ENCODE peak calls at places on chromosomes 6 and 20, in five cellular contexts. One of them, this sample, is unnamed.

GRCh38 chr6:100152201-100152600 is 158.2 kb upstream of the MCHR2 start:
- DNase-seq in IMR-90: no peak
- DNase-seq in GM23338: no peak
- DNase-seq in B cell: no peak
- DNase-seq in GM04504: no peak
- DNase-seq in this sample: no peak

GRCh38 chr6:73985891-73986290 is 289.9 kb downstream of the CD109 start:
- DNase-seq in GM04504: peak; percentile 96
- DNase-seq in GM23338: peak; percentile 43
- DNase-seq in IMR-90: no peak
- DNase-seq in B cell: no peak
- DNase-seq in this sample: no peak

GRCh38 chr20:10585308-10585707 is 88.5 kb downstream of the JAG1 start:
- DNase-seq in GM23338: no peak
- DNase-seq in IMR-90: no peak
- DNase-seq in GM04504: no peak
- DNase-seq in B cell: no peak
- DNase-seq in this sample: no peak

GRCh38 chr20:8166730-8167129 is 34.7 kb downstream of the PLCB1 start:
- DNase-seq in GM04504: no peak
- DNase-seq in B cell: no peak
- DNase-seq in IMR-90: no peak
- DNase-seq in GM23338: no peak
- DNase-seq in this sample: no peak

GRCh38 chr20:52937701-52938100 is 34.5 kb upstream of the TSHZ2 start:
- DNase-seq in IMR-90: no peak
- DNase-seq in GM04504: no peak
- DNase-seq in B cell: no peak
- DNase-seq in GM23338: peak; percentile 30
- DNase-seq in this sample: no peak

GRCh38 chr6:138986578-138986977 is 1.5 kb downstream of the REPS1 start:
- DNase-seq in GM04504: no peak
- DNase-seq in IMR-90: peak; percentile 60
- DNase-seq in GM23338: no peak
- DNase-seq in B cell: no peak
- DNase-seq in this sample: no peak

GRCh38 chr6:3380344-3381232 is 76.3 kb downstream of the SLC22A23 start:
- DNase-seq in GM23338: no peak
- DNase-seq in GM04504: no peak
- DNase-seq in B cell: no peak
- DNase-seq in IMR-90: no peak
- DNase-seq in this sample: no peak

GRCh38 chr20:2872304-2873009 is 824 bp upstream of the PTPRA start:
- DNase-seq in GM04504: no peak
- DNase-seq in B cell: peak; percentile 61
- DNase-seq in GM23338: peak; percentile 88
- DNase-seq in IMR-90: peak; percentile 43
- DNase-seq in this sample: peak; percentile 65

GRCh38 chr20:18831830-18832229 is 18.2 kb downstream of the SCP2D1 start:
- DNase-seq in B cell: no peak
- DNase-seq in IMR-90: peak; percentile 51
- DNase-seq in GM04504: no peak
- DNase-seq in GM23338: no peak
- DNase-seq in this sample: no peak

GRCh38 chr6:10633216-10633615 is 61.2 kb downstream of the C6orf52 start:
- DNase-seq in B cell: no peak
- DNase-seq in IMR-90: peak; percentile 75
- DNase-seq in GM04504: peak; percentile 18
- DNase-seq in GM23338: no peak
- DNase-seq in this sample: no peak

GRCh38 chr6:3032986-3033385 is 33.3 kb downstream of the NQO2 start:
- DNase-seq in GM04504: no peak
- DNase-seq in B cell: no peak
- DNase-seq in IMR-90: peak; percentile 61
- DNase-seq in GM23338: no peak
- DNase-seq in this sample: no peak

GRCh38 chr6:9623985-9624384 is 790.9 kb downstream of the TFAP2A start:
- DNase-seq in B cell: no peak
- DNase-seq in GM04504: no peak
- DNase-seq in IMR-90: peak; percentile 41
- DNase-seq in GM23338: no peak
- DNase-seq in this sample: no peak

GRCh38 chr20:58661298-58662141 is 10.4 kb downstream of the STX16 start:
- DNase-seq in B cell: no peak
- DNase-seq in GM23338: no peak
- DNase-seq in IMR-90: no peak
- DNase-seq in GM04504: no peak
- DNase-seq in this sample: no peak

GRCh38 chr6:43604174-43604573 is 24.9 kb downstream of the GTPBP2 start:
- DNase-seq in IMR-90: peak; percentile 88
- DNase-seq in B cell: no peak
- DNase-seq in GM23338: no peak
- DNase-seq in GM04504: no peak
- DNase-seq in this sample: no peak

GRCh38 chr6:84136364-84137050 is 90.9 kb downstream of the CEP162 start:
- DNase-seq in GM23338: no peak
- DNase-seq in B cell: no peak
- DNase-seq in GM04504: no peak
- DNase-seq in IMR-90: peak; percentile 33
- DNase-seq in this sample: no peak

GRCh38 chr6:112153926-112154621 is 66.7 kb downstream of the FAM229B start:
- DNase-seq in GM23338: no peak
- DNase-seq in B cell: no peak
- DNase-seq in IMR-90: peak; percentile 85
- DNase-seq in GM04504: peak; percentile 24
- DNase-seq in this sample: no peak

GRCh38 chr6:150297327-150298028 is 71.3 kb upstream of the IYD start:
- DNase-seq in B cell: no peak
- DNase-seq in IMR-90: no peak
- DNase-seq in GM23338: no peak
- DNase-seq in GM04504: no peak
- DNase-seq in this sample: no peak

GRCh38 chr6:5119090-5119951 is 34.2 kb downstream of the PPP1R3G start:
- DNase-seq in B cell: no peak
- DNase-seq in GM04504: no peak
- DNase-seq in IMR-90: no peak
- DNase-seq in GM23338: no peak
- DNase-seq in this sample: no peak

GRCh38 chr20:44547419-44547818 is 25.5 kb upstream of the SERINC3 start:
- DNase-seq in IMR-90: no peak
- DNase-seq in GM23338: no peak
- DNase-seq in GM04504: no peak
- DNase-seq in B cell: no peak
- DNase-seq in this sample: no peak

GRCh38 chr20:11676618-11677289 is 240.9 kb upstream of the BTBD3 start:
- DNase-seq in B cell: no peak
- DNase-seq in GM23338: peak; percentile 83
- DNase-seq in GM04504: peak; percentile 12
- DNase-seq in IMR-90: peak; percentile 42
- DNase-seq in this sample: no peak

GRCh38 chr6:157929765-157930319 is 51.8 kb upstream of the SYNJ2 start:
- DNase-seq in GM04504: no peak
- DNase-seq in GM23338: no peak
- DNase-seq in IMR-90: no peak
- DNase-seq in B cell: no peak
- DNase-seq in this sample: no peak

GRCh38 chr6:21048047-21048446 is 513.8 kb downstream of the CDKAL1 start:
- DNase-seq in GM23338: no peak
- DNase-seq in GM04504: no peak
- DNase-seq in B cell: no peak
- DNase-seq in IMR-90: no peak
- DNase-seq in this sample: no peak

GRCh38 chr6:130070747-130071146 is 52.4 kb downstream of the L3MBTL3 start:
- DNase-seq in IMR-90: no peak
- DNase-seq in GM04504: no peak
- DNase-seq in B cell: no peak
- DNase-seq in GM23338: no peak
- DNase-seq in this sample: no peak

GRCh38 chr20:57895161-57895855 is 185.5 kb upstream of the PMEPA1 start:
- DNase-seq in GM04504: no peak
- DNase-seq in GM23338: no peak
- DNase-seq in B cell: no peak
- DNase-seq in IMR-90: no peak
- DNase-seq in this sample: no peak

This sample was measured in natural killer cell.